ENCODE peak calls at places on chromosomes 3 and 15, in seven cellular contexts. G, U, E, A, D, N and W are unnamed samples.

GRCh38 chr3:152497457-152497856 is 228.7 kb downstream of the MBNL1 start:
- DNase-seq in G (no peak), U (no peak), E (peak), A (no peak), D (no peak), N (no peak), W (no peak)

GRCh38 chr3:54122046-54122801 is at the start of gene CACNA2D3:
- DNase-seq in G (no peak), U (peak), E (no peak), A (no peak), D (no peak), N (peak), W (no peak)

GRCh38 chr3:24069045-24069444 is 124.0 kb downstream of the NR1D2 start:
- DNase-seq in G (no peak), U (no peak), E (no peak), A (no peak), D (no peak), N (no peak), W (no peak)

GRCh38 chr3:42473083-42473932 is 29.1 kb upstream of the VIPR1 start:
- DNase-seq in G (no peak), U (peak), E (no peak), A (no peak), D (no peak), N (no peak), W (no peak)

GRCh38 chr15:78730955-78731354 is 80.3 kb downstream of the ADAMTS7 start:
- DNase-seq in G (no peak), U (no peak), E (no peak), A (no peak), D (no peak), N (no peak), W (no peak)

GRCh38 chr15:49110158-49110944 is 45.0 kb downstream of the COPS2 start:
- DNase-seq in G (no peak), U (no peak), E (no peak), A (no peak), D (no peak), N (no peak), W (no peak)

GRCh38 chr3:117892431-117892841 is 1142.2 kb downstream of the IGSF11 start:
- DNase-seq in G (peak), U (no peak), E (no peak), A (no peak), D (no peak), N (no peak), W (no peak)

GRCh38 chr3:122353215-122353614 is 28.2 kb downstream of the CSTA start:
- DNase-seq in G (no peak), U (no peak), E (no peak), A (no peak), D (no peak), N (no peak), W (no peak)

GRCh38 chr3:32817561-32818430 is at the start of gene TRIM71:
- DNase-seq in G (peak), U (no peak), E (no peak), A (no peak), D (no peak), N (peak), W (peak)

GRCh38 chr3:170811515-170811914 is 58.5 kb downstream of the RPL22L1 start:
- DNase-seq in G (peak), U (no peak), E (no peak), A (no peak), D (no peak), N (no peak), W (no peak)

GRCh38 chr15:52415628-52416027 is 113.1 kb downstream of the MYO5A start:
- DNase-seq in G (peak), U (no peak), E (no peak), A (no peak), D (no peak), N (no peak), W (no peak)

GRCh38 chr3:177193706-177194268 is 3.5 kb downstream of the TBL1XR1 start:
- DNase-seq in G (no peak), U (no peak), E (no peak), A (no peak), D (no peak), N (no peak), W (no peak)

GRCh38 chr15:46413799-46414198 is 779.0 kb downstream of the SQOR start:
- DNase-seq in G (no peak), U (no peak), E (no peak), A (no peak), D (no peak), N (no peak), W (no peak)

GRCh38 chr15:52790941-52791751 is 1.0 kb upstream of the ONECUT1 start:
- DNase-seq in G (no peak), U (no peak), E (no peak), A (no peak), D (no peak), N (no peak), W (no peak)

GRCh38 chr3:65971281-65972252 is 67.2 kb downstream of the MAGI1 start:
- DNase-seq in G (peak), U (no peak), E (no peak), A (no peak), D (no peak), N (no peak), W (no peak)

GRCh38 chr3:72997421-72997961 is 880 bp downstream of the PPP4R2 start:
- DNase-seq in G (peak), U (no peak), E (peak), A (no peak), D (no peak), N (no peak), W (no peak)

GRCh38 chr3:135050536-135050935 is 255.5 kb downstream of the EPHB1 start:
- DNase-seq in G (no peak), U (no peak), E (no peak), A (no peak), D (no peak), N (no peak), W (no peak)

GRCh38 chr15:83365370-83365938 is 81.0 kb upstream of the BNC1 start:
- DNase-seq in G (peak), U (no peak), E (peak), A (peak), D (peak), N (no peak), W (no peak)

GRCh38 chr15:75597667-75598341 is 18.7 kb upstream of the PTPN9 start:
- DNase-seq in G (no peak), U (peak), E (peak), A (no peak), D (no peak), N (no peak), W (no peak)

GRCh38 chr15:58773024-58773423 is 1.9 kb downstream of the MINDY2 start:
- DNase-seq in G (no peak), U (no peak), E (no peak), A (no peak), D (no peak), N (no peak), W (no peak)

DNA sequence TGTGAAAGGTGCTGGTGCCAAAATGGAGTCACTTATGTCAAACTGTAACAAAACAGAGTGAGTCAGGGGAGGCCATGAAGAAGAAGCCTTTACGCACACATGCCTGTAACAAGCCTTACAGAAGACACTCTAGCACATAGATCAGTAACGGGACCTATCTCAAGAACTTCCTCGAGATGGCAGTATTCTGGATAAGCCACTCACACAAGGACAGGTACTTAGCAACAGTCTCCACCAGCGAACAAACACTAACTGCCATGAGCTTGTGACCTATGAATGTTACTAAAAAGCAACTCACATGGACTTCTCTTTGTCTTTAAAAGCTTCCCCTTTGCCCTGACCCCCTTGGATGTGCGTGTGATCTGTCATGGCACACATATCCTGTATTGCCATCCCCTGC is 235.1 kb downstream of the CD47 start:
- DNase-seq in G (peak), U (no peak), E (no peak), A (no peak), D (no peak), N (no peak), W (no peak)
- TF ChIP-seq CTCF in G (peak), U (no peak), E (no peak), A (no peak), D (no peak), N (peak), W (no peak)

GRCh38 chr3:31446411-31446810 is 86.3 kb upstream of the STT3B start:
- DNase-seq in G (no peak), U (no peak), E (no peak), A (no peak), D (no peak), N (no peak), W (no peak)

GRCh38 chr3:31450345-31450744 is 82.4 kb upstream of the STT3B start:
- DNase-seq in G (no peak), U (no peak), E (no peak), A (no peak), D (no peak), N (no peak), W (no peak)

GRCh38 chr3:31448035-31448881 is 84.5 kb upstream of the STT3B start:
- DNase-seq in G (peak), U (peak), E (no peak), A (no peak), D (no peak), N (peak), W (no peak)

GRCh38 chr3:31449318-31449717 is 83.4 kb upstream of the STT3B start:
- DNase-seq in G (no peak), U (no peak), E (no peak), A (no peak), D (no peak), N (peak), W (no peak)

DNA sequence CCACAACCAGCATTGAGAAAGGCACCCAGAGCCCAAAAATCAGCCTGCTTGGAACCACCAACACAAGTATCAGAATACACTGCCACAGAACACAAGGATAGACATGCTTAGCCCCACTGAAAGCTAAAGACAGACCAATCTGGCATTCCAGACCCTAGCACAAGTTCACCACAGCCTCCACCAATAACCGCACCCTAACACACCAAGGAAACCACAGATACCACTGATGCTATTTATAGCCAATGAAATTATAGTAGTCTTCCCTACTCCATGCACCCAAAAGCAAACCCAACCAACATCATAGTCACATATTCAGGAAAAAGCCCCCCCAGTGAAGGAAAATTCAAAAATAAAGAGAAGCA is 83.9 kb upstream of the STT3B start:
- DNase-seq in G (no peak), U (no peak), E (no peak), A (no peak), D (no peak), N (no peak), W (no peak)
- TF ChIP-seq CTCF in G (no peak), U (no peak), E (no peak), A (no peak), D (no peak), N (no peak), W (no peak)

GRCh38 chr3:128482857-128483656 is 9.9 kb downstream of the GATA2 start:
- DNase-seq in G (peak), U (no peak), E (no peak), A (no peak), D (peak), N (no peak), W (no peak)
- TF ChIP-seq CTCF in G (no peak), U (no peak), E (no peak), A (no peak), D (no peak), N (no peak), W (no peak)

DNA sequence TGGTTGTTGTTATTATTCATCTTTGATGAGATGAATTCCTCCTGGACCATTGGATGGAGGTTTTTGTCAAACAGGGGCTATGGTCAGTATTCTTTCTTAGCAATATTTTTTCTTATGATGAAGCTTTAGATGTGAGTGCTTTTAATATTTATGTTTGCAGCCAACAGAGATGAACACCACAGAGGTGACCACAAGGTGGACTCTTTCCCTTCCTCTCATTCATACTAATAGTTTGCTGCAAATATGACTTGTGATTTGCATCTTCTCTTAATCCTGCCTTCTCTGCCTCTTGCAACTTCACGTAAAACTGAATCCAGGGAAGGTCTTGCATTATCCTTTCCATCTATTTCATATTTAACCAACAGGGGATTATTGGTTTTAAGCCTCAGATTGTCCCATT is 473.1 kb upstream of the UBE2E2 start:
- DNase-seq in G (no peak), U (no peak), E (no peak), A (no peak), D (no peak), N (no peak), W (no peak)
- TF ChIP-seq CTCF in G (peak), U (no peak), E (no peak), A (no peak), D (no peak), N (no peak), W (peak)

GRCh38 chr15:62394079-62394478 is 229.0 kb upstream of the C2CD4B start:
- DNase-seq in G (no peak), U (no peak), E (no peak), A (no peak), D (no peak), N (no peak), W (no peak)

GRCh38 chr15:62390793-62391543 is 225.9 kb upstream of the C2CD4B start:
- DNase-seq in G (peak), U (peak), E (peak), A (no peak), D (peak), N (peak), W (no peak)

GRCh38 chr15:62393196-62393595 is 228.1 kb upstream of the C2CD4B start:
- DNase-seq in G (no peak), U (no peak), E (no peak), A (no peak), D (no peak), N (no peak), W (no peak)

GRCh38 chr15:62391565-62392262 is 226.6 kb upstream of the C2CD4B start:
- DNase-seq in G (peak), U (peak), E (no peak), A (no peak), D (peak), N (peak), W (no peak)

GRCh38 chr15:62392411-62392810 is 227.3 kb upstream of the C2CD4B start:
- DNase-seq in G (peak), U (no peak), E (no peak), A (no peak), D (no peak), N (peak), W (no peak)
- TF ChIP-seq CTCF in G (peak), U (no peak), E (no peak), A (no peak), D (no peak), N (no peak), W (no peak)